ENCODE peak calls at places on chromosomes 3 and 15, in ten cellular contexts. One of them, this sample, is unnamed.

GRCh38 chr15:83210619-83211018 is 3.0 kb upstream of the HDGFL3 start:
- DNase-seq in right cardiac atrium: no peak
- DNase-seq in stimulated activated CD4-positive, alpha-beta T cell treated with anti-CD3 and anti-CD28 coated beads, Interleukin-12 subunit alpha, Interleukin-12 subunit beta, amount 100 ng/mL, for 24 hours: no peak
- DNase-seq in adipocyte: no peak
- DNase-seq in NCI-H526: peak; percentile 86
- DNase-seq in HS-5: no peak
- DNase-seq in NCI-H146: peak; percentile 14
- DNase-seq in NCI-H2081: peak; percentile 17
- DNase-seq in NCI-H1694: no peak
- DNase-seq in anterior cingulate cortex: no peak
- DNase-seq in this sample: peak; percentile 69

GRCh38 chr3:138140940-138141339 is 8.8 kb upstream of the A4GNT start:
- DNase-seq in NCI-H2081: no peak
- DNase-seq in adipocyte: no peak
- DNase-seq in NCI-H146: no peak
- DNase-seq in right cardiac atrium: no peak
- DNase-seq in NCI-H1694: no peak
- DNase-seq in stimulated activated CD4-positive, alpha-beta T cell treated with anti-CD3 and anti-CD28 coated beads, Interleukin-12 subunit alpha, Interleukin-12 subunit beta, amount 100 ng/mL, for 24 hours: no peak
- DNase-seq in HS-5: no peak
- DNase-seq in anterior cingulate cortex: no peak
- DNase-seq in NCI-H526: no peak
- DNase-seq in this sample: no peak

GRCh38 chr15:99651023-99651807 is 82.0 kb downstream of the LYSMD4 start:
- DNase-seq in right cardiac atrium: no peak
- DNase-seq in NCI-H2081: no peak
- DNase-seq in adipocyte: peak; percentile 45
- DNase-seq in stimulated activated CD4-positive, alpha-beta T cell treated with anti-CD3 and anti-CD28 coated beads, Interleukin-12 subunit alpha, Interleukin-12 subunit beta, amount 100 ng/mL, for 24 hours: no peak
- DNase-seq in HS-5: peak; percentile 19
- DNase-seq in NCI-H146: no peak
- DNase-seq in NCI-H1694: no peak
- DNase-seq in NCI-H526: no peak
- DNase-seq in anterior cingulate cortex: no peak
- DNase-seq in this sample: peak; percentile 51

GRCh38 chr3:40768536-40768935 is 243.8 kb downstream of the ZNF621 start:
- DNase-seq in HS-5: peak; percentile 3
- DNase-seq in NCI-H526: no peak
- DNase-seq in right cardiac atrium: no peak
- DNase-seq in NCI-H2081: no peak
- DNase-seq in anterior cingulate cortex: no peak
- DNase-seq in stimulated activated CD4-positive, alpha-beta T cell treated with anti-CD3 and anti-CD28 coated beads, Interleukin-12 subunit alpha, Interleukin-12 subunit beta, amount 100 ng/mL, for 24 hours: no peak
- DNase-seq in NCI-H146: no peak
- DNase-seq in adipocyte: no peak
- DNase-seq in NCI-H1694: no peak
- DNase-seq in this sample: no peak

GRCh38 chr3:56421205-56421604 is 47.1 kb downstream of the ERC2 start:
- DNase-seq in NCI-H146: no peak
- DNase-seq in stimulated activated CD4-positive, alpha-beta T cell treated with anti-CD3 and anti-CD28 coated beads, Interleukin-12 subunit alpha, Interleukin-12 subunit beta, amount 100 ng/mL, for 24 hours: peak; percentile 1
- DNase-seq in NCI-H2081: no peak
- DNase-seq in right cardiac atrium: no peak
- DNase-seq in NCI-H1694: no peak
- DNase-seq in anterior cingulate cortex: no peak
- DNase-seq in adipocyte: no peak
- DNase-seq in HS-5: no peak
- DNase-seq in NCI-H526: no peak
- DNase-seq in this sample: no peak

GRCh38 chr3:120983841-120984240 is 75.8 kb downstream of the STXBP5L start:
- DNase-seq in adipocyte: no peak
- DNase-seq in stimulated activated CD4-positive, alpha-beta T cell treated with anti-CD3 and anti-CD28 coated beads, Interleukin-12 subunit alpha, Interleukin-12 subunit beta, amount 100 ng/mL, for 24 hours: no peak
- DNase-seq in NCI-H2081: no peak
- DNase-seq in right cardiac atrium: no peak
- DNase-seq in NCI-H146: no peak
- DNase-seq in HS-5: no peak
- DNase-seq in NCI-H526: no peak
- DNase-seq in NCI-H1694: no peak
- DNase-seq in anterior cingulate cortex: no peak
- DNase-seq in this sample: no peak

GRCh38 chr3:181326637-181327223 is 337.2 kb upstream of the DNAJC19 start:
- DNase-seq in NCI-H1694: peak; percentile 10
- DNase-seq in NCI-H146: peak; percentile 84
- DNase-seq in HS-5: peak; percentile 28
- DNase-seq in stimulated activated CD4-positive, alpha-beta T cell treated with anti-CD3 and anti-CD28 coated beads, Interleukin-12 subunit alpha, Interleukin-12 subunit beta, amount 100 ng/mL, for 24 hours: no peak
- DNase-seq in adipocyte: peak; percentile 0
- DNase-seq in anterior cingulate cortex: no peak
- DNase-seq in right cardiac atrium: no peak
- DNase-seq in NCI-H2081: peak; percentile 78
- DNase-seq in NCI-H526: peak; percentile 36
- DNase-seq in this sample: peak; percentile 9

GRCh38 chr15:78264304-78265136 is at the start of gene DNAJA4:
- DNase-seq in adipocyte: peak; percentile 12
- DNase-seq in NCI-H1694: no peak
- DNase-seq in NCI-H2081: peak; percentile 34
- DNase-seq in right cardiac atrium: peak; percentile 89
- DNase-seq in NCI-H526: peak; percentile 60
- DNase-seq in stimulated activated CD4-positive, alpha-beta T cell treated with anti-CD3 and anti-CD28 coated beads, Interleukin-12 subunit alpha, Interleukin-12 subunit beta, amount 100 ng/mL, for 24 hours: peak; percentile 33
- DNase-seq in NCI-H146: peak; percentile 69
- DNase-seq in anterior cingulate cortex: peak; percentile 51
- DNase-seq in HS-5: no peak
- DNase-seq in this sample: peak; percentile 32

GRCh38 chr15:69337133-69337532 is 38.4 kb downstream of the PAQR5 start:
- DNase-seq in NCI-H1694: no peak
- DNase-seq in NCI-H526: no peak
- DNase-seq in anterior cingulate cortex: no peak
- DNase-seq in HS-5: no peak
- DNase-seq in NCI-H2081: no peak
- DNase-seq in right cardiac atrium: no peak
- DNase-seq in stimulated activated CD4-positive, alpha-beta T cell treated with anti-CD3 and anti-CD28 coated beads, Interleukin-12 subunit alpha, Interleukin-12 subunit beta, amount 100 ng/mL, for 24 hours: no peak
- DNase-seq in adipocyte: peak; percentile 55
- DNase-seq in NCI-H146: no peak
- DNase-seq in this sample: peak; percentile 31

GRCh38 chr3:19815805-19816204 is 118.2 kb downstream of the EFHB start:
- DNase-seq in right cardiac atrium: no peak
- DNase-seq in NCI-H526: no peak
- DNase-seq in adipocyte: no peak
- DNase-seq in anterior cingulate cortex: no peak
- DNase-seq in NCI-H146: no peak
- DNase-seq in NCI-H2081: no peak
- DNase-seq in NCI-H1694: no peak
- DNase-seq in stimulated activated CD4-positive, alpha-beta T cell treated with anti-CD3 and anti-CD28 coated beads, Interleukin-12 subunit alpha, Interleukin-12 subunit beta, amount 100 ng/mL, for 24 hours: no peak
- DNase-seq in HS-5: no peak
- DNase-seq in this sample: no peak

GRCh38 chr3:111803123-111803593 is 55.9 kb upstream of the PHLDB2 start:
- DNase-seq in HS-5: peak; percentile 96
- DNase-seq in adipocyte: peak; percentile 98
- DNase-seq in NCI-H526: no peak
- DNase-seq in anterior cingulate cortex: no peak
- DNase-seq in NCI-H146: no peak
- DNase-seq in NCI-H2081: no peak
- DNase-seq in NCI-H1694: no peak
- DNase-seq in right cardiac atrium: peak; percentile 67
- DNase-seq in stimulated activated CD4-positive, alpha-beta T cell treated with anti-CD3 and anti-CD28 coated beads, Interleukin-12 subunit alpha, Interleukin-12 subunit beta, amount 100 ng/mL, for 24 hours: no peak
- DNase-seq in this sample: peak; percentile 100

GRCh38 chr3:38226273-38226672 is 39.3 kb upstream of the SLC22A13 start:
- DNase-seq in adipocyte: peak; percentile 32
- DNase-seq in NCI-H146: no peak
- DNase-seq in NCI-H1694: no peak
- DNase-seq in NCI-H526: no peak
- DNase-seq in stimulated activated CD4-positive, alpha-beta T cell treated with anti-CD3 and anti-CD28 coated beads, Interleukin-12 subunit alpha, Interleukin-12 subunit beta, amount 100 ng/mL, for 24 hours: no peak
- DNase-seq in anterior cingulate cortex: no peak
- DNase-seq in right cardiac atrium: no peak
- DNase-seq in HS-5: peak; percentile 49
- DNase-seq in NCI-H2081: no peak
- DNase-seq in this sample: peak; percentile 25

GRCh38 chr3:12750658-12751071 is 8.4 kb downstream of the TMEM40 start:
- DNase-seq in NCI-H146: no peak
- DNase-seq in NCI-H2081: no peak
- DNase-seq in adipocyte: peak; percentile 54
- DNase-seq in NCI-H1694: no peak
- DNase-seq in stimulated activated CD4-positive, alpha-beta T cell treated with anti-CD3 and anti-CD28 coated beads, Interleukin-12 subunit alpha, Interleukin-12 subunit beta, amount 100 ng/mL, for 24 hours: peak; percentile 15
- DNase-seq in anterior cingulate cortex: no peak
- DNase-seq in NCI-H526: no peak
- DNase-seq in HS-5: no peak
- DNase-seq in right cardiac atrium: no peak
- DNase-seq in this sample: peak; percentile 96

GRCh38 chr3:194497799-194498575 is 11.2 kb upstream of the ATP13A3 start:
- DNase-seq in adipocyte: no peak
- DNase-seq in stimulated activated CD4-positive, alpha-beta T cell treated with anti-CD3 and anti-CD28 coated beads, Interleukin-12 subunit alpha, Interleukin-12 subunit beta, amount 100 ng/mL, for 24 hours: no peak
- DNase-seq in NCI-H526: no peak
- DNase-seq in right cardiac atrium: no peak
- DNase-seq in anterior cingulate cortex: no peak
- DNase-seq in NCI-H1694: no peak
- DNase-seq in HS-5: no peak
- DNase-seq in NCI-H146: no peak
- DNase-seq in NCI-H2081: no peak
- DNase-seq in this sample: peak; percentile 55

GRCh38 chr3:37862712-37863551 is 1.3 kb downstream of the CTDSPL start:
- DNase-seq in anterior cingulate cortex: peak; percentile 35
- DNase-seq in stimulated activated CD4-positive, alpha-beta T cell treated with anti-CD3 and anti-CD28 coated beads, Interleukin-12 subunit alpha, Interleukin-12 subunit beta, amount 100 ng/mL, for 24 hours: no peak
- DNase-seq in NCI-H526: peak; percentile 15
- DNase-seq in HS-5: no peak
- DNase-seq in adipocyte: peak; percentile 41
- DNase-seq in NCI-H1694: no peak
- DNase-seq in NCI-H2081: no peak
- DNase-seq in NCI-H146: no peak
- DNase-seq in right cardiac atrium: peak; percentile 56
- DNase-seq in this sample: peak; percentile 65

GRCh38 chr3:61530355-61530754 is 31.0 kb upstream of the PTPRG start:
- DNase-seq in stimulated activated CD4-positive, alpha-beta T cell treated with anti-CD3 and anti-CD28 coated beads, Interleukin-12 subunit alpha, Interleukin-12 subunit beta, amount 100 ng/mL, for 24 hours: no peak
- DNase-seq in HS-5: no peak
- DNase-seq in NCI-H2081: peak; percentile 14
- DNase-seq in NCI-H1694: no peak
- DNase-seq in NCI-H146: peak; percentile 58
- DNase-seq in anterior cingulate cortex: no peak
- DNase-seq in NCI-H526: peak; percentile 53
- DNase-seq in adipocyte: peak; percentile 19
- DNase-seq in right cardiac atrium: no peak
- DNase-seq in this sample: peak; percentile 14

GRCh38 chr3:185717121-185717520 is 107.7 kb downstream of the IGF2BP2 start:
- DNase-seq in anterior cingulate cortex: no peak
- DNase-seq in NCI-H1694: no peak
- DNase-seq in HS-5: peak; percentile 69
- DNase-seq in NCI-H526: no peak
- DNase-seq in adipocyte: peak; percentile 90
- DNase-seq in right cardiac atrium: no peak
- DNase-seq in NCI-H2081: no peak
- DNase-seq in NCI-H146: no peak
- DNase-seq in stimulated activated CD4-positive, alpha-beta T cell treated with anti-CD3 and anti-CD28 coated beads, Interleukin-12 subunit alpha, Interleukin-12 subunit beta, amount 100 ng/mL, for 24 hours: no peak
- DNase-seq in this sample: peak; percentile 94

GRCh38 chr15:85443593-85444328 is 63.4 kb downstream of the AKAP13 start:
- DNase-seq in adipocyte: peak; percentile 39
- DNase-seq in NCI-H1694: no peak
- DNase-seq in anterior cingulate cortex: no peak
- DNase-seq in NCI-H146: peak; percentile 65
- DNase-seq in NCI-H2081: no peak
- DNase-seq in HS-5: no peak
- DNase-seq in right cardiac atrium: no peak
- DNase-seq in stimulated activated CD4-positive, alpha-beta T cell treated with anti-CD3 and anti-CD28 coated beads, Interleukin-12 subunit alpha, Interleukin-12 subunit beta, amount 100 ng/mL, for 24 hours: peak; percentile 2
- DNase-seq in NCI-H526: peak; percentile 88
- DNase-seq in this sample: peak; percentile 33

GRCh38 chr3:37667359-37667758 is 194.3 kb upstream of the CTDSPL start:
- DNase-seq in NCI-H146: no peak
- DNase-seq in NCI-H1694: no peak
- DNase-seq in anterior cingulate cortex: no peak
- DNase-seq in right cardiac atrium: peak; percentile 73
- DNase-seq in HS-5: no peak
- DNase-seq in NCI-H2081: no peak
- DNase-seq in adipocyte: no peak
- DNase-seq in NCI-H526: no peak
- DNase-seq in stimulated activated CD4-positive, alpha-beta T cell treated with anti-CD3 and anti-CD28 coated beads, Interleukin-12 subunit alpha, Interleukin-12 subunit beta, amount 100 ng/mL, for 24 hours: no peak
- DNase-seq in this sample: no peak

GRCh38 chr3:8519156-8519555 is 17.5 kb downstream of the LMCD1 start:
- DNase-seq in HS-5: no peak
- DNase-seq in adipocyte: peak; percentile 80
- DNase-seq in NCI-H526: no peak
- DNase-seq in stimulated activated CD4-positive, alpha-beta T cell treated with anti-CD3 and anti-CD28 coated beads, Interleukin-12 subunit alpha, Interleukin-12 subunit beta, amount 100 ng/mL, for 24 hours: no peak
- DNase-seq in NCI-H146: no peak
- DNase-seq in right cardiac atrium: no peak
- DNase-seq in NCI-H1694: no peak
- DNase-seq in NCI-H2081: no peak
- DNase-seq in anterior cingulate cortex: no peak
- DNase-seq in this sample: peak; percentile 82

This sample was measured in AG10803.